ENCODE peak calls at places on chromosomes 11 and 22, in seven cellular contexts. One of them, this sample, is unnamed.

GRCh38 chr11:64690235-64690634 is 32.8 kb downstream of the NRXN2 start:
- DNase-seq in GM04503: no peak
- DNase-seq in T-helper 2 cell: no peak
- DNase-seq in myocyte: no peak
- DNase-seq in amniotic stem cell: no peak
- DNase-seq in stomach: no peak
- DNase-seq in T47D: no peak
- DNase-seq in this sample: no peak

GRCh38 chr11:7471071-7471470 is 14.2 kb upstream of the OLFML1 start:
- DNase-seq in GM04503: no peak
- DNase-seq in T-helper 2 cell: no peak
- DNase-seq in myocyte: no peak
- DNase-seq in amniotic stem cell: no peak
- DNase-seq in stomach: no peak
- DNase-seq in T47D: no peak
- DNase-seq in this sample: no peak

GRCh38 chr11:78070606-78071005 is 6.9 kb downstream of the THRSP start:
- DNase-seq in GM04503: no peak
- DNase-seq in T-helper 2 cell: no peak
- DNase-seq in myocyte: no peak
- DNase-seq in amniotic stem cell: no peak
- DNase-seq in stomach: no peak
- DNase-seq in T47D: no peak
- DNase-seq in this sample: no peak

GRCh38 chr22:22343603-22344276 is 99.2 kb downstream of the VPREB1 start:
- DNase-seq in GM04503: no peak
- DNase-seq in T-helper 2 cell: no peak
- DNase-seq in myocyte: no peak
- DNase-seq in amniotic stem cell: no peak
- DNase-seq in stomach: no peak
- DNase-seq in T47D: no peak
- DNase-seq in this sample: no peak

GRCh38 chr11:2204361-2205213 is 33.0 kb upstream of the TH start:
- DNase-seq in GM04503: no peak
- DNase-seq in T-helper 2 cell: no peak
- DNase-seq in myocyte: no peak
- DNase-seq in amniotic stem cell: no peak
- DNase-seq in stomach: no peak
- DNase-seq in T47D: no peak
- DNase-seq in this sample: no peak

GRCh38 chr22:25827415-25827814 is 85.4 kb downstream of the MYO18B start:
- DNase-seq in GM04503: no peak
- DNase-seq in T-helper 2 cell: no peak
- DNase-seq in myocyte: no peak
- DNase-seq in amniotic stem cell: no peak
- DNase-seq in stomach: no peak
- DNase-seq in T47D: no peak
- DNase-seq in this sample: no peak

GRCh38 chr11:15562230-15562629 is 447.5 kb downstream of the INSC start:
- DNase-seq in GM04503: no peak
- DNase-seq in T-helper 2 cell: no peak
- DNase-seq in myocyte: no peak
- DNase-seq in amniotic stem cell: no peak
- DNase-seq in stomach: no peak
- DNase-seq in T47D: no peak
- DNase-seq in this sample: no peak

GRCh38 chr11:122755409-122755808 is 82.9 kb upstream of the CRTAM start:
- DNase-seq in GM04503: no peak
- DNase-seq in T-helper 2 cell: peak; percentile 29
- DNase-seq in myocyte: no peak
- DNase-seq in amniotic stem cell: no peak
- DNase-seq in stomach: no peak
- DNase-seq in T47D: no peak
- DNase-seq in this sample: no peak

GRCh38 chr11:123431619-123432018 is 1.6 kb downstream of the GRAMD1B start:
- DNase-seq in GM04503: no peak
- DNase-seq in T-helper 2 cell: peak; percentile 32
- DNase-seq in myocyte: no peak
- DNase-seq in amniotic stem cell: no peak
- DNase-seq in stomach: no peak
- DNase-seq in T47D: no peak
- DNase-seq in this sample: no peak

This sample was measured in LoVo.